ENCODE peak calls at places on chromosome 14, in six cellular contexts. One of them, this sample, is unnamed.
A peak's percentile ranks its signal among the peaks of the same experiment; 100 is the strongest.

GRCh38 chr14:100078997-100079561 is 13.9 kb downstream of the EVL start:
- DNase-seq in ovary: no peak
- DNase-seq in sigmoid colon: no peak
- DNase-seq in GM12878: no peak
- DNase-seq in A549: no peak
- DNase-seq in stomach: peak; percentile 47
- DNase-seq in this sample: no peak

GRCh38 chr14:74488788-74489397 is 4.2 kb downstream of the NPC2 start:
- DNase-seq in sigmoid colon: no peak
- DNase-seq in A549: no peak
- DNase-seq in ovary: no peak
- DNase-seq in stomach: no peak
- DNase-seq in GM12878: no peak
- DNase-seq in this sample: no peak

GRCh38 chr14:21308479-21309237 is 28.8 kb downstream of the RPGRIP1 start:
- DNase-seq in stomach: peak; percentile 89
- DNase-seq in sigmoid colon: peak; percentile 77
- DNase-seq in A549: peak; percentile 50
- DNase-seq in GM12878: peak; percentile 88
- DNase-seq in ovary: peak; percentile 31
- DNase-seq in this sample: peak; percentile 19

GRCh38 chr14:87934185-87934584 is 58.8 kb downstream of the GALC start:
- DNase-seq in GM12878: no peak
- DNase-seq in A549: no peak
- DNase-seq in sigmoid colon: no peak
- DNase-seq in stomach: no peak
- DNase-seq in ovary: no peak
- DNase-seq in this sample: no peak

GRCh38 chr14:30547388-30548048 is 11.4 kb upstream of the G2E3 start:
- DNase-seq in stomach: no peak
- DNase-seq in sigmoid colon: no peak
- DNase-seq in GM12878: no peak
- DNase-seq in ovary: no peak
- DNase-seq in A549: no peak
- DNase-seq in this sample: no peak

GRCh38 chr14:63438065-63438757 is 105.0 kb downstream of the PPP2R5E start:
- DNase-seq in A549: peak; percentile 26
- DNase-seq in ovary: peak; percentile 73
- DNase-seq in stomach: peak; percentile 66
- DNase-seq in GM12878: no peak
- DNase-seq in sigmoid colon: peak; percentile 85
- DNase-seq in this sample: no peak

GRCh38 chr14:99270491-99271287 is 1.3 kb downstream of the BCL11B start:
- DNase-seq in GM12878: no peak
- DNase-seq in ovary: no peak
- DNase-seq in sigmoid colon: no peak
- DNase-seq in A549: no peak
- DNase-seq in stomach: no peak
- DNase-seq in this sample: no peak

GRCh38 chr14:20803221-20803620 is 577 bp upstream of the RNASE1 start:
- DNase-seq in A549: no peak
- DNase-seq in stomach: no peak
- DNase-seq in ovary: peak; percentile 18
- DNase-seq in sigmoid colon: no peak
- DNase-seq in GM12878: no peak
- DNase-seq in this sample: no peak

GRCh38 chr14:99592933-99593753 is 10.9 kb downstream of the CCDC85C start:
- DNase-seq in ovary: no peak
- DNase-seq in stomach: no peak
- DNase-seq in sigmoid colon: peak; percentile 65
- DNase-seq in A549: no peak
- DNase-seq in GM12878: no peak
- DNase-seq in this sample: no peak

GRCh38 chr14:30185832-30186231 is 258.2 kb upstream of the PRKD1 start:
- DNase-seq in A549: no peak
- DNase-seq in stomach: no peak
- DNase-seq in ovary: no peak
- DNase-seq in sigmoid colon: no peak
- DNase-seq in GM12878: no peak
- DNase-seq in this sample: no peak

GRCh38 chr14:102911991-102912761 is 10.3 kb upstream of the AMN start:
- DNase-seq in ovary: no peak
- DNase-seq in sigmoid colon: peak; percentile 60
- DNase-seq in A549: no peak
- DNase-seq in GM12878: no peak
- DNase-seq in stomach: no peak
- DNase-seq in this sample: no peak

GRCh38 chr14:72409047-72409446 is 476.8 kb downstream of the RGS6 start:
- DNase-seq in sigmoid colon: no peak
- DNase-seq in stomach: no peak
- DNase-seq in GM12878: no peak
- DNase-seq in A549: no peak
- DNase-seq in ovary: no peak
- DNase-seq in this sample: no peak

GRCh38 chr14:70600382-70601157 is at the start of gene MED6:
- DNase-seq in sigmoid colon: peak; percentile 97
- DNase-seq in ovary: peak; percentile 92
- DNase-seq in A549: peak; percentile 78
- DNase-seq in stomach: peak; percentile 94
- DNase-seq in GM12878: peak; percentile 69
- DNase-seq in this sample: peak; percentile 90

GRCh38 chr14:100289916-100290606 is 16.2 kb downstream of the SLC25A29 start:
- DNase-seq in stomach: no peak
- DNase-seq in GM12878: no peak
- DNase-seq in sigmoid colon: no peak
- DNase-seq in ovary: no peak
- DNase-seq in A549: no peak
- DNase-seq in this sample: no peak

GRCh38 chr14:26730929-26731618 is 133.2 kb upstream of the NOVA1 start:
- DNase-seq in ovary: no peak
- DNase-seq in A549: no peak
- DNase-seq in stomach: no peak
- DNase-seq in GM12878: no peak
- DNase-seq in sigmoid colon: no peak
- DNase-seq in this sample: no peak

DNA sequence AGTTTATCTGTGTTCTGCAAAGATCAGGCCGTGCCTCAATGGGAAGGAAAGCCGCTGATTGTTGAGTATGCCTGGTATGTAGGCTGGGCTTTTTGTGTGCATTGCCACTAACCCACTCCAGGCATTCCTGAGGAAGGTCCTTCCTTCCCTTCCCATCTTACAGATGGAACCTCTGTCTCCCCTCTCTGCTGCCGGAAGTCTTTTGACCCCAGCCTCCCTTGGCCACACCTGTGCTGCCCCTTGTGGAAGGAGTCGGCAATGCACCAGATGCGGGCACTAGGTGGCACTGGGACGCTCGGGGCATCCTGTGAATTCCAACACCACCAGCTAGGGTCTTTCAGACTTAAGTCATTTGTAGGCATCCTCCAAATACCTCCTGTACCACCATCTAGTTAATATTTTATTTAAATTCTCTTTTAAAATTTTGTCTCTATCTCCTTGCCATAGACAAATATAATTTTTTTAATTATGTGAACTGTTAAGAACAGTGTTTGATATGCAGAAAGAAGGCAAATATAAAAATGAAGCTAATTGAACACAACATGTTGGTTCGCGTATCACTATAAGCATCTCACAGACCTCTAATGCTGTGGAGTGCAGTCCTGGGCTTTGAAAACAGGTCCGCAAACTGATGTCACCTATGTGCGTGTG is 99.6 kb downstream of the RIN3 start:
- DNase-seq in stomach: no peak
- DNase-seq in GM12878: no peak
- DNase-seq in sigmoid colon: no peak
- DNase-seq in A549: no peak
- DNase-seq in ovary: no peak
- DNase-seq in this sample: no peak
- TF ChIP-seq CTCF in stomach: no peak
- TF ChIP-seq CTCF in GM12878: peak; percentile 90
- TF ChIP-seq CTCF in sigmoid colon: peak; percentile 48
- TF ChIP-seq CTCF in A549: peak; percentile 67
- TF ChIP-seq CTCF in ovary: no peak
- TF ChIP-seq CTCF in this sample: peak; percentile 60

DNA sequence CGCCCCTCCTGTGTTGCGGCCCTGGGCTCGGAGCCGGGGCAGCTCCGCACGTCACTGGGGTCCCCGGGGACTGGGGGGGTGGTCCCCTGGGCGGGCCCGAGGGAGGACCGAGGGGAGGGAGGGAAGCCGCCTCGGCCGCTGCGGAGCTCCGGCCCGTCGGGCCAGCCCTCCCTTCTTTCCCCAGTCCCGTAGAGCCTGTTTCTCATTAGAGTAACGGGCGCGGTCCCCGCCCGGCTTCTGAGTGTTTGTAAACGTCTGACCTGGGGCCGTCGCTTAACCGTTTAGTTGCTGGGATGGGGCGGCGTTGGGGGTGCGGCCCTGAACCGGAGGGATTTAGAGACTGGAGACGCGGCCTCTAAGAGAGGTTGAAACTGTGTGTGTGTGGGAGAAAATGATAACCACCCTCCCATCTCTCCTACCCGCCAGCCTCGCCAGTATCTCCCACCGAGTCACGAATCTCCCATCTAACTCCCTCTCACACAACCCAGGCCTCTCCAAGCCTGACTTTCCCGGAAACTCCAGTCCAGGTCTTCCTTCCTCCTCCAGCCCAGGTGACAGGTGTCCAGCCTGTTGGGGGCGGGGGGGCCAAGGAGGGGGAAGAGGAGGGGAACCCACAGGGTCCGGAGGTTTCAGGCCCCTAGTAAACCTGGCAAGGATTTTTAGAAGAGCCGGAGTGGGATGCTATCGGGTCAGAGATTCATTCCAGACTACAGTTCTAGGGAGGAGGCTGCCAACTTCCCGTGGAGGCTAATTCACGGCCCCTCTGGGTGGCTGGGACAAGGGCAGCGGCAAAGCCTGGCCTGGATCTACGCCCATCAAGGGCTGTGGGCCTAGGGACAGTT is 1.1 kb upstream of the NFATC4 start:
- DNase-seq in stomach: peak; percentile 93
- DNase-seq in sigmoid colon: peak; percentile 96
- DNase-seq in GM12878: peak; percentile 34
- DNase-seq in ovary: peak; percentile 97
- DNase-seq in A549: peak; percentile 43
- DNase-seq in this sample: peak; percentile 80
- TF ChIP-seq POLR2A in stomach: no peak
- TF ChIP-seq POLR2A in sigmoid colon: peak; percentile 66
- TF ChIP-seq POLR2A in GM12878: no peak
- TF ChIP-seq POLR2A in ovary: peak; percentile 79
- TF ChIP-seq POLR2A in A549: no peak
- TF ChIP-seq POLR2A in this sample: peak; percentile 70

GRCh38 chr14:97407701-97408407 is 610.7 kb downstream of the VRK1 start:
- DNase-seq in A549: no peak
- DNase-seq in ovary: no peak
- DNase-seq in GM12878: no peak
- DNase-seq in sigmoid colon: no peak
- DNase-seq in stomach: no peak
- DNase-seq in this sample: no peak

GRCh38 chr14:97408503-97408902 is 611.3 kb downstream of the VRK1 start:
- DNase-seq in sigmoid colon: no peak
- DNase-seq in stomach: no peak
- DNase-seq in ovary: no peak
- DNase-seq in A549: no peak
- DNase-seq in GM12878: peak; percentile 27
- DNase-seq in this sample: no peak

GRCh38 chr14:97411938-97412612 is 614.9 kb downstream of the VRK1 start:
- DNase-seq in GM12878: no peak
- DNase-seq in A549: no peak
- DNase-seq in stomach: no peak
- DNase-seq in ovary: no peak
- DNase-seq in sigmoid colon: no peak
- DNase-seq in this sample: no peak

GRCh38 chr14:97410667-97411286 is 613.6 kb downstream of the VRK1 start:
- DNase-seq in stomach: no peak
- DNase-seq in GM12878: no peak
- DNase-seq in A549: no peak
- DNase-seq in ovary: no peak
- DNase-seq in sigmoid colon: no peak
- DNase-seq in this sample: no peak

DNA sequence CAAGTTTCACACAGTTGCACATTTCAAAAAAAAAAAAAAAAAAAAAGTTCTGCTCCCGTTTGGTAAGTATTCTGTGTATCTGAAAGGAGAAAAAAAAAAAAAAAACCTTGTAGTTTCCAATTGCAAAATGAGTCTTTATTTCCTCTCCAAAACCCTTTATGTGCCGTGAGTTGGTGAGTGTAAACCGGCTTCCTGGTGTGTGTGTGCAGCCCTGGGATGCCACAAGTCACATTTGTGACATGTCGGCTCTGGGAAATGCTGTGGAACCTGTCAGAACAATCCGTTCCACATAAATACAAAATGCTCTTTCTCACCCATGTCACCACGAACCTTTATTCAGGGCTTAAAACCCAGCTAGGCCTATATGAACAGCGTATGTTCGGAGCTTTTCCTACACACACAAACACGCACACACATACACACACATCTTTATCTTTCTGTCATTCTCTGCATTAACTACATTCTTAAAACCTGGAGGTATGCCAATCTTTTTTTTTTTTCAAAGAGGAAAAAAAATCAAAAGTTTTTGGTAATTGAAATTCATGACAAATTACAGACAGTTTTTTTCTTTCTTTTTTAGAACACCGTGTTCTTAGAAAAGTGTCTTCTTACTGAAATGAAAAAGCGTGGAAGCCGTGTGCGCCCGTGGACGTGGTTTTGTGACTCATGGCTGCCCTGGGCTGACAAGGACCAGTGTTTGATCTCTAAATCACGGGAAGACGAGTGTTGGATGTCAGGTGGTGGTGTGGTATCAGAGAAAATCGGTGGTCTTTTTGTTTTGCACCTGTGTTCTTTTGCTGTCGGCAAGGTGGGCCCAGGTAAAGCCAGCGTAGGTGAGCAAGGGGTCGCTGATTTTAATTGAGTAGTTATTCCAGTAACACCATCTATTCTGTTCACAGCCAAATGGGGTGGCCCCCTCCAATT is 612.0 kb downstream of the VRK1 start:
- DNase-seq in stomach: no peak
- DNase-seq in sigmoid colon: no peak
- DNase-seq in A549: no peak
- DNase-seq in ovary: no peak
- DNase-seq in GM12878: peak; percentile 27
- DNase-seq in this sample: no peak
- TF ChIP-seq EP300 in stomach: no peak
- TF ChIP-seq EP300 in sigmoid colon: no peak
- TF ChIP-seq EP300 in A549: no peak
- TF ChIP-seq EP300 in ovary: no peak
- TF ChIP-seq EP300 in GM12878: no peak
- TF ChIP-seq EP300 in this sample: no peak

DNA sequence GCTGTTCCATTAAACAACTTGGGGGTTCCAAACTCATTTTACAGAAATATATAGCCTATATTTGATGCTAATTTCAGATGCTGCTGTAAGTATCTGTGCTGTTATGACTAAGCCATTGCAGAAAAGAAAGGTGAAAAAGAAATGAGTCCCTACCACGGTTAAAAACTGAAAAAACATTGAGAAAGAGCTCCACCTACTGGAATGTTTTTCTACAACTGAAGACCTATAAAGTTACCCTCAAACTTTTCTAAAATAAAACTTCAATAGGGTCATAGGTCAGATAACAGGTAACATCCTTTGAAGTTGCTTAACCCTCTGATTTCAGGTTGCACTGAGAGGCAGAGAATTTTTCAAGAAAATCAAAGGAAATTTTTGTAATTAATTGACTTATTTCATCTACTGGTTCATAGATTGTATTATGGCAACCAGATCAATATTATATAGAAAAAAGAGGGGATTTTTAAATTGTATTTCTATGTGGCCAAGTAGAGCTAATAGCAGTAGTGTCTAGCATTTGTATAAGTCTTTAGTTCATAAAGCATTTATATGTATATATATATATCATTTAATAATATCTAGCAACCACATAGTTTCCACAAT is 279.9 kb downstream of the RPS29 start:
- DNase-seq in stomach: no peak
- DNase-seq in A549: peak; percentile 5
- DNase-seq in GM12878: no peak
- DNase-seq in sigmoid colon: no peak
- DNase-seq in ovary: no peak
- DNase-seq in this sample: no peak
- TF ChIP-seq CTCF in stomach: no peak
- TF ChIP-seq CTCF in A549: peak; percentile 50
- TF ChIP-seq CTCF in GM12878: peak; percentile 33
- TF ChIP-seq CTCF in sigmoid colon: no peak
- TF ChIP-seq CTCF in ovary: peak; percentile 28
- TF ChIP-seq CTCF in this sample: no peak